ENCODE peak calls at places on chromosomes 5 and 9, in four cellular contexts. E, G, N and P are unnamed samples.
A peak's percentile ranks its signal among the peaks of the same experiment; 100 is the strongest.

GRCh38 chr5:141493500-141494422 is 4.9 kb downstream of the PCDHGC5 start:
- DNase-seq in E (no peak), G (peak; percentile 45), N (peak; percentile 86), P (no peak)

GRCh38 chr5:1479581-1480188 is 34.4 kb upstream of the SLC6A3 start:
- DNase-seq in E (no peak), G (peak; percentile 81), N (peak; percentile 77), P (peak; percentile 25)

GRCh38 chr5:67350185-67350584 is 153.6 kb upstream of the CD180 start:
- DNase-seq in E (no peak), G (no peak), N (peak; percentile 56), P (peak; percentile 54)

GRCh38 chr9:122991370-122991830 is 42.1 kb upstream of the GPR21 start:
- DNase-seq in E (peak; percentile 42), G (peak; percentile 93), N (peak; percentile 94), P (peak; percentile 10)

GRCh38 chr9:33375238-33375840 is 27.0 kb downstream of the AQP7 start:
- DNase-seq in E (no peak), G (no peak), N (no peak), P (no peak)

GRCh38 chr9:95092321-95093072 is 225.0 kb downstream of the FANCC start:
- DNase-seq in E (no peak), G (peak; percentile 84), N (peak; percentile 86), P (peak; percentile 22)

GRCh38 chr5:135468086-135468485 is 15.9 kb upstream of the TIFAB start:
- DNase-seq in E (no peak), G (no peak), N (no peak), P (no peak)

GRCh38 chr5:43017438-43017820 is 22.7 kb downstream of the ANXA2R start:
- DNase-seq in E (no peak), G (peak; percentile 63), N (peak; percentile 48), P (peak; percentile 71)

GRCh38 chr9:91159664-91160121 is 202.0 kb downstream of the AUH start:
- DNase-seq in E (no peak), G (no peak), N (no peak), P (no peak)

GRCh38 chr5:44385236-44385940 is 3.8 kb downstream of the FGF10 start:
- DNase-seq in E (no peak), G (peak; percentile 60), N (no peak), P (no peak)

GRCh38 chr9:12774861-12775367 is at the start of gene LURAP1L:
- DNase-seq in E (peak; percentile 47), G (peak; percentile 94), N (peak; percentile 83), P (no peak)

GRCh38 chr5:107282061-107282460 is 388.7 kb downstream of the EFNA5 start:
- DNase-seq in E (no peak), G (no peak), N (no peak), P (no peak)

GRCh38 chr5:150774145-150774544 is 4.4 kb upstream of the SMIM3 start:
- DNase-seq in E (no peak), G (peak; percentile 89), N (peak; percentile 93), P (no peak)

GRCh38 chr5:37056762-37057161 is 180.2 kb downstream of the NIPBL start:
- DNase-seq in E (no peak), G (no peak), N (no peak), P (no peak)

GRCh38 chr5:114223866-114224265 is 138.0 kb upstream of the KCNN2 start:
- DNase-seq in E (peak; percentile 68), G (no peak), N (peak; percentile 6), P (no peak)

GRCh38 chr5:61151893-61152292 is 10.4 kb downstream of the SMIM15 start:
- DNase-seq in E (no peak), G (no peak), N (no peak), P (no peak)

GRCh38 chr5:104265531-104266130 is 703.0 kb upstream of the NUDT12 start:
- DNase-seq in E (no peak), G (no peak), N (no peak), P (no peak)

GRCh38 chr5:2683720-2684119 is 67.8 kb downstream of the IRX2 start:
- DNase-seq in E (no peak), G (no peak), N (no peak), P (no peak)

GRCh38 chr5:147512640-147513334 is 2.9 kb upstream of the DPYSL3 start:
- DNase-seq in E (no peak), G (no peak), N (no peak), P (no peak)
- H3K27ac ChIP-seq in E (no peak overlapping the region), G (no peak overlapping the region), N (no peak overlapping the region), P (no peak overlapping the region)

GRCh38 chr5:119274024-119274766 is 81.6 kb upstream of the TNFAIP8 start:
- DNase-seq in E (no peak), G (no peak), N (no peak), P (no peak)
- H3K4me3 ChIP-seq in E (no peak overlapping the region), G (no peak overlapping the region), N (no peak overlapping the region), P (peak overlapping the region; percentile 8)

DNA sequence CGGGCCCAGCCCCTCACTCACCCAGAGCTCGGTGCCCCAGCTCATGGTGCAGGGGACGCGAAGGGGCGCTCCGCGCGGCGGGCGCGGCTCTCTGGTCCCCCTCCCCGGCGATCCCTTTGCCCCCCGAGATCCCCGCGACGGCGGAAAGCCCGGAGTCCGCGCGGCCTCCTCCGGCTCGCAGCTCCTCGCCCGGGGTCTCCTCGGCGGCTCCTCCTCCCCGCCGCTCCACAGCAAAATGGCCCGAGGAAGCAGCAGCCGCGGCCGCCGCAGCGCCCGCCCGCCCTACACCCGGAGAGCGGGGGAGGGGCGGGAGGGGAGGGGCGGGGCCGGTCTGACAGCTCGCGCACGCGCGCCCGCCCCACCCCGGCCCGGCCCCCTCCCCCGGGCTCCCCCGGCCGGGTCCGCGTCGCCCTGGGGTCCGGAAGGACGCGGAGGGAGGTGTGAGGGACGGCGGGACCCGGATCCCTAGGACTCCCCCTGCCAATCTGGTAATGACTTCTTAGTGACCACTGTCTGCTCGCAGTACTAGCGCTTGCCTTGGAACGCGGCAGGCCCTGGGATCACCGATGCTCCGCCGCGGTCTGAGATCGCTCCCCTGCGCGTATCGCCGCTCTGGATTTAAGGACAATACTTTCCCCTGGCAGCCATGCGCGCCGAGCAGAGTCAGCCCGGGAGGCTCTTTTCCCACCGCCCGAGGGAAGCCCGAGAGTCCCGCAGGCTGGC is at the start of gene FNBP1:
- DNase-seq in E (peak; percentile 59), G (peak; percentile 77), N (peak; percentile 90), P (peak; percentile 85)
- TF ChIP-seq EZH2 in E (no peak), G (no peak), N (no peak), P (no peak)

DNA sequence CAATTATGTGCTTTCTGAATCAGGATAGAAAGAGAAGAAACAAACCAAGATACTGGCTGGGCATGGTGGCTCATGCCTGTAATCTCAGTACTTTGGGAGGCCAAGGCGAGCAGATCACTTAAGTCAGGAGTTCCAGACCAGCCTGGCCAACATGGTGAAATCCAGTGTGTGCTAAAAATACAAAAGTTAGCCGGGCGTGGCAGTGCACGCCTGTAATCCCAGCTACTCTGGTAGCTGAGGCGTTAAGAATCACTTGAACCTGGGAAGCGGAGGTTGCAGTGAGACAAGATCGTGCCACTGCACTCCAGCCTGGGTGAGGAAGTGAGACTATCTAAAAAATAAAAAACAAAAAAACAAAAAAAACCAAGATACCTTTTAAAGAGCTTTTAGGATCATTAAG is 214.2 kb downstream of the NFIB start:
- DNase-seq in E (no peak), G (no peak), N (no peak), P (no peak)
- H3K27ac ChIP-seq in E (no peak overlapping the region), G (no peak overlapping the region), N (no peak overlapping the region), P (no peak overlapping the region)

DNA sequence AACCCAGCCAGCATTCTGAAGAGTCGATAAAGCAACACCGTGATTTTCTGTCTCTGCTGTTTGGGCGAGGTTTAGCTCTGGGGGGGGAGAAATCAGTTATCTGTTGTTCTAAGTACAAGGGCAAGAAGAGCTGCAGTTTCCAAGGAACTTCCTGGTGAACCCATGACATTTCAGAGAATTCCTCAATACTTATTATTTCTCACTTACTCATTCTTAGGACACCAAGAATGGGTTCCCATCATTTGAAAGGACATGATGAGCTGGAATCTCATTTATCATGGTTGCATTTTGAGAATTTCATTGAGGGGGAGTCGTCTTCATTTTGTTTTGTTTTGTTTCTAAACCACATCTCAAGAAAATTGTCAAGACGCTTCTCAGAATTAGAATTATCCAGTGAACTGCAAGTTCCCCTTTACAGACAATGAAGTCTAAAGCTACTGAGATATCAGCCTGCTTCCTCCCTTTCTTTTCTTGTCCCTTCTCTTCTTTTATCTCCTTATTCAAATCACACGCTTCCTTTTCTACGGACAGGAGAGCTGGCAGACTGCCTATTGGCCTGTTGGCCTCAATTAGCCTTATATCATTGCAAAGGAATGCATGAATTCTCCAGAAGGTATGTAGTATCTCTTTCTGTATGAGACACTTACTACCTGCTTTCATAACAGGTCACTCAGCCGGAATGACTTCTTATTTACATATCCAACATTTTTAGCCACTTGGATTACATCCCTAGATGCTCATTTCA is 53.7 kb downstream of the ZNF462 start:
- DNase-seq in E (no peak), G (peak; percentile 63), N (peak; percentile 79), P (no peak)
- H3K4me3 ChIP-seq in E (no peak overlapping the region), G (no peak overlapping the region), N (peak overlapping the region; percentile 38), P (no peak overlapping the region)

DNA sequence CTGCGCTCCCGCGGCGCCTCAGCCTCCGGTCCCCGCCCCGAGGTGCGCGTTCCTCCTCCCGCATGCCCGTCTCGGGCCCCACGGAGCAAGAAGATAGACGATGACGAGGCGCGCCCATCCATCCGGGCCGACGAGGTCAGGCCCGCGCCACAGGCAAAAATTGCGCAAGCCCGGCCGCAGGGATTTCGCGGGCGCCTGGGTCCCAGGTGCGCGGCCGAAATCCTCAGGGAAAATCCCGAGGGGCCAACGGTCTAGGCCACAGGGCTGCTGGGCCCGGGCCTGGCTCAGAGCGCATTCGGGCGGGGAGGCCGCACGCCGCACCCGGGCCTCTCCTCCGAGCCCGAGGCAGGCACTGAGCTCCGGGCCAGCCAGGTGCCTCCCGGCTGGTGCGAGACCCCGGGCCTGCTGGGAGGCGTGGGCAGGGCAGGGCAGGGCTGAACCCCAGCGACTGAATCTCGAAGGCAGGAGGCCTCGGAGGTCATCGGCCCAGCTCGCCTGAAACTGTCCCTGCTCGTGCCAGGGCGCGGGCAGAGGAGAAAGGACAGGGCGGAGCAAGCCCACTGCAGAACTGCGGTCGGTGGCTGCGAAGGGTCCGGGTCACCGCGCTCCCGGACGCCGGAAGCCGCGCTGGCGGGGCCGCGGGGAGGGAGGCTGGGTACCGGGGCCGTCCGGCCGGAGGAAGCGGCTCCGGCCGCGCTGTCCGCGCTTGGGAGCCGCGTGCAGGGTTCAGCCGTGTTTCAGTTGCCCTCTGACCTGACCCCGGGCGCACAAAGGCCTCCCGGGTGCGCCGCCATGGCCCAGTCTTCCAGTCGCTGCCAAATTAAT is 66.8 kb downstream of the FOXD1 start:
- DNase-seq in E (no peak), G (no peak), N (peak; percentile 9), P (no peak)
- TF ChIP-seq EZH2 in E (no peak), G (no peak), N (no peak), P (no peak)

GRCh38 chr5:122661496-122662180 is 113.2 kb upstream of the SNX2 start:
- DNase-seq in E (no peak), G (peak; percentile 60), N (peak; percentile 28), P (no peak)

GRCh38 chr5:122668552-122668951 is 106.3 kb upstream of the SNX2 start:
- DNase-seq in E (no peak), G (no peak), N (no peak), P (no peak)

GRCh38 chr5:122665087-122665486 is 109.8 kb upstream of the SNX2 start:
- DNase-seq in E (no peak), G (peak; percentile 22), N (no peak), P (no peak)
- H3K27ac ChIP-seq in E (no peak overlapping the region), G (no peak overlapping the region), N (no peak overlapping the region), P (no peak overlapping the region)